ENCODE peak calls at places on chromosomes 12 and 14, in four cellular contexts. X is epithelial cell of proximal tubule, Z is ascending aorta, R is BJ. Y is an unnamed sample.

GRCh38 chr12:124646385-124647230 is 79.2 kb upstream of the NCOR2 start:
- DNase-seq in Z (no peak), R (no peak), X (no peak), Y (no peak)

GRCh38 chr14:36478782-36479181 is 41.2 kb downstream of the NKX2-1 start:
- DNase-seq in R (no peak), Z (no peak), X (no peak), Y (no peak)

GRCh38 chr12:47312794-47313426 is 233.2 kb upstream of the AMIGO2 start:
- DNase-seq in X (peak), R (no peak), Z (no peak), Y (no peak)

GRCh38 chr12:5796171-5797091 is 148.6 kb downstream of the ANO2 start:
- DNase-seq in R (no peak), Z (no peak), X (no peak), Y (no peak)

GRCh38 chr14:59776468-59776867 is 94.1 kb downstream of the RTN1 start:
- DNase-seq in X (no peak), Z (no peak), R (no peak), Y (no peak)

GRCh38 chr12:10136637-10137205 is 6.7 kb upstream of the CLEC7A start:
- DNase-seq in R (no peak), X (no peak), Z (no peak), Y (no peak)

GRCh38 chr12:128969480-128970055 is 116.3 kb downstream of the GLT1D1 start:
- DNase-seq in X (no peak), R (no peak), Z (no peak), Y (no peak)

GRCh38 chr12:5392961-5393360 is 38.9 kb upstream of the NTF3 start:
- DNase-seq in R (no peak), Z (no peak), X (no peak), Y (no peak)

GRCh38 chr12:27305673-27306504 is 26.7 kb upstream of the BMAL2 start:
- DNase-seq in Z (no peak), X (peak), R (no peak), Y (no peak)

GRCh38 chr12:118183711-118184110 is 47.8 kb downstream of the PEBP1 start:
- DNase-seq in Z (no peak), R (no peak), X (no peak), Y (no peak)

GRCh38 chr12:107884769-107885694 is 110.5 kb downstream of the ASCL4 start:
- DNase-seq in Z (no peak), X (peak), R (no peak), Y (no peak)

GRCh38 chr14:66624319-66624937 is 116.5 kb downstream of the GPHN start:
- DNase-seq in R (no peak), Z (no peak), X (no peak), Y (no peak)

GRCh38 chr14:31763041-31763440 is 201.8 kb downstream of the NUBPL start:
- DNase-seq in X (no peak), Z (no peak), R (no peak), Y (no peak)

GRCh38 chr14:101475468-101476257 is 85.6 kb upstream of the DIO3 start:
- DNase-seq in X (peak), Z (no peak), R (peak), Y (peak)

GRCh38 chr12:110639336-110640178 is 25.6 kb downstream of the TCTN1 start:
- DNase-seq in Z (no peak), R (peak), X (no peak), Y (no peak)

GRCh38 chr14:36655963-36656768 is 5.5 kb upstream of the PAX9 start:
- DNase-seq in X (no peak), R (no peak), Z (no peak), Y (no peak)

GRCh38 chr12:107318804-107319535 is 225.6 kb upstream of the CRY1 start:
- DNase-seq in R (no peak), X (no peak), Z (no peak), Y (no peak)

GRCh38 chr12:113697646-113698504 is 226.2 kb upstream of the LHX5 start:
- DNase-seq in R (no peak), Z (no peak), X (no peak), Y (no peak)

GRCh38 chr12:123436017-123436964 is at the start of gene RILPL2:
- DNase-seq in R (peak), Z (peak), X (no peak), Y (peak)

GRCh38 chr12:101838628-101839323 is 8.0 kb upstream of the GNPTAB start:
- DNase-seq in R (no peak), X (no peak), Z (no peak), Y (no peak)

GRCh38 chr12:83378186-83378727 is 691.6 kb downstream of the TMTC2 start:
- DNase-seq in R (no peak), Z (no peak), X (no peak), Y (no peak)

GRCh38 chr14:95507174-95507573 is 9.3 kb downstream of the SYNE3 start:
- DNase-seq in R (peak), X (no peak), Z (peak), Y (no peak)

GRCh38 chr12:86929962-86930361 is 673.8 kb upstream of the MGAT4C start:
- DNase-seq in Z (no peak), X (no peak), R (no peak), Y (no peak)

GRCh38 chr12:105420659-105421240 is 90.3 kb downstream of the C12orf75 start:
- DNase-seq in X (no peak), R (no peak), Z (no peak), Y (peak)

GRCh38 chr14:75492832-75493579 is 29.3 kb upstream of the BATF start:
- DNase-seq in R (no peak), X (no peak), Z (no peak), Y (no peak)

GRCh38 chr12:69046372-69046771 is 113.4 kb upstream of the CPM start:
- DNase-seq in Z (no peak), X (no peak), R (no peak), Y (no peak)

GRCh38 chr12:24134092-24134491 is 184.6 kb upstream of the SOX5 start:
- DNase-seq in Z (no peak), R (no peak), X (no peak), Y (no peak)

GRCh38 chr12:119020377-119021360 is 39.3 kb downstream of the SRRM4 start:
- DNase-seq in R (no peak), Z (no peak), X (no peak), Y (no peak)

GRCh38 chr14:21846227-21846885 is 172.7 kb upstream of the OR4E1 start:
- DNase-seq in Z (no peak), R (no peak), X (no peak), Y (no peak)

GRCh38 chr12:89621511-89621910 is 87.1 kb downstream of the ATP2B1 start:
- DNase-seq in R (no peak), X (no peak), Z (no peak), Y (no peak)

GRCh38 chr12:122844366-122844971 is 9.2 kb downstream of the HIP1R start:
- DNase-seq in X (no peak), Z (no peak), R (no peak), Y (no peak)

GRCh38 chr12:1912580-1913376 is 5.7 kb downstream of the CACNA2D4 start:
- DNase-seq in R (no peak), Z (no peak), X (no peak), Y (no peak)

GRCh38 chr12:18700254-18700653 is 37.6 kb downstream of the PLCZ1 start:
- DNase-seq in X (peak), R (no peak), Z (no peak), Y (no peak)

GRCh38 chr12:22978962-22979361 is 354.0 kb downstream of the ETNK1 start:
- DNase-seq in R (peak), X (peak), Z (no peak), Y (peak)

GRCh38 chr14:55354500-55354899 is 57.1 kb downstream of the ATG14 start:
- DNase-seq in Z (no peak), X (no peak), R (no peak), Y (no peak)

GRCh38 chr12:19398376-19399363 is 40.6 kb upstream of the AEBP2 start:
- DNase-seq in Z (no peak), X (no peak), R (no peak), Y (no peak)

GRCh38 chr12:53287741-53288216 is 7.6 kb upstream of the PFDN5 start:
- DNase-seq in Z (no peak), R (no peak), X (no peak), Y (peak)

GRCh38 chr14:21825147-21825743 is 151.6 kb upstream of the OR4E1 start:
- DNase-seq in X (no peak), R (no peak), Z (no peak), Y (no peak)

GRCh38 chr14:49019467-49020100 is 566.6 kb downstream of the RPS29 start:
- DNase-seq in Z (no peak), R (no peak), X (no peak), Y (no peak)

GRCh38 chr12:56119361-56119796 is 1.3 kb downstream of the ZC3H10 start:
- DNase-seq in X (no peak), R (peak), Z (no peak), Y (no peak)

GRCh38 chr12:56116267-56117081 is at the start of gene RPL41:
- DNase-seq in Z (peak), X (peak), R (peak), Y (peak)

GRCh38 chr12:56120158-56120846 is 2.2 kb downstream of the ZC3H10 start:
- DNase-seq in R (no peak), X (no peak), Z (no peak), Y (no peak)

GRCh38 chr12:56118688-56119045 is 601 bp downstream of the ZC3H10 start:
- DNase-seq in Z (no peak), X (no peak), R (no peak), Y (no peak)

DNA sequence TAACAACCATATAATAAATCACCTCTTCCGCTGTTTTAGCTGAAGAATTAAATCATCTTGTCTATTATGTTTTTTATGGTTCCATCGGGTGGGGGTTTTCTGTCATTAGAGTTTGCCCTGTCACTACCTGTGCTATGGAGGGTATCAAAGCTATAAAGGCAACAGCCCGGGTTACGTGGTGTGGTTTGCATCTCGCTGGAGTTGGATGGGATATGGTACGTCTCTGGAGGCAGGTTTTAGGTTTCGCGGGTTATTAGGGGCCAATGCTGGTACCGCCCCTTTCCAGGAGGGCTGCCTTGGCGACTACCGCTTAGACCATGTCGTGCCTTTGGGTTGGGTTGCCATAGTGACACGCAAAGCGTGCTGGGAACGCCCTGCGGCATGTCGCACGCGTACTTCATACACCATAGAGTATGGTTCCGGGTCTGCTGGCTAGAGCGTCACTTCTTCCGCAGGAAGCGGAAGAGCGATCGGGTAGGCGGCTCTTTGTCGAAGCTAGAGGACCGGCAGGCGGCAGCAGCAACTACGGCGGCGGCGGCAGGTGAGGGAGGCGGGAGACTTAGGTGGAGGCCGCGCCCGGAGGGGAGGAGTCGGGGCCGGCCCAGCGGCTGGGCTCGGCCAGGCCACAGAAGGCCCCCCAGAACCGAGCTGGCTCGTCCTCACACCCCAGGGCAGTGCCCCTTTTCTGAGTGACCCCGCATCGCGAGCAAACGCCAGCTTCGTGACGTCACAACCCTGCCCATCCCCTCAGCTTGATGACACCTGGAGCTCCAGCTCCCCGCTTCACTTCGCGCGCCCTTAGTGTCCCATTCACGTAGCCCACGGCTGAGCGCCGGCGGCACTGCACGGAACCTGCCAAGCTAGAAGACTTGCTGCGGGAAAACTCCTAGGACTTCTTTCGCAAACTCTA is at the start of gene ZC3H10:
- DNase-seq in Z (peak), R (peak), X (peak), Y (peak)
- TF ChIP-seq CTCF in Z (peak), R (peak), X (peak), Y (no peak)

GRCh38 chr12:26297386-26298070 is 102.2 kb downstream of the SSPN start:
- DNase-seq in X (no peak), R (no peak), Z (no peak), Y (no peak)

GRCh38 chr12:26304273-26304672 is 108.9 kb downstream of the SSPN start:
- DNase-seq in X (no peak), Z (no peak), R (no peak), Y (no peak)

GRCh38 chr12:26295001-26295400 is 99.6 kb downstream of the SSPN start:
- DNase-seq in X (no peak), Z (no peak), R (no peak), Y (no peak)

GRCh38 chr12:26303418-26303817 is 108.0 kb downstream of the SSPN start:
- DNase-seq in Z (no peak), R (no peak), X (no peak), Y (no peak)

GRCh38 chr12:26298785-26299621 is 103.6 kb downstream of the SSPN start:
- DNase-seq in X (peak), R (peak), Z (no peak), Y (no peak)
- TF ChIP-seq CTCF in X (peak), R (peak), Z (peak), Y (no peak)

GRCh38 chr12:70577283-70577634 is 60.0 kb downstream of the PTPRB start:
- DNase-seq in X (no peak), Z (no peak), R (no peak), Y (no peak)

GRCh38 chr12:70583251-70583650 is 54.0 kb downstream of the PTPRB start:
- DNase-seq in X (no peak), R (no peak), Z (no peak), Y (no peak)

GRCh38 chr12:70576341-70577282 is 60.6 kb downstream of the PTPRB start:
- DNase-seq in X (no peak), R (peak), Z (no peak), Y (no peak)

GRCh38 chr12:70584332-70584731 is 52.9 kb downstream of the PTPRB start:
- DNase-seq in Z (no peak), R (no peak), X (no peak), Y (no peak)

DNA sequence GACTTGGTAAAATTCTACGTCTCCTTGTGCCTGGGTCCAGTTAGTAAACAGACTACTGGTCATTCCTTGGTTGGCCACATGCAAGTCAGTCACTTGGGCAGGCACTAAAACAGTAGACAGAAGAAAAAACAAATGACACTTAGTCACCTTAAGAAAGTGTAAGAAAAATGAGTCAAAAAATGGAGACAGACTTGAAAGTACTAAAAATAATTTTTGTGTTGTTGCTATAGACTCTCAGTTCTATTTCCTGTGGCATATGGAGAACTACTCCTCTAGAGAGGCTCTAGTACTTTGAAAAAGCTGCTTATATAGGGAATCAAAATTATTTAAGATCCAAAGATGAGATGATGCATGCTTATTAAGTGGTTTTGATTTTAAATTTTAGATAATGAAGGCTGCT is 56.0 kb downstream of the PTPRB start:
- DNase-seq in Z (no peak), R (no peak), X (no peak), Y (no peak)
- TF ChIP-seq CTCF in Z (no peak), R (no peak), X (no peak), Y (no peak)

GRCh38 chr14:104695660-104696000 is 6.2 kb downstream of the INF2 start:
- DNase-seq in X (no peak), Z (no peak), R (no peak), Y (no peak)
- TF ChIP-seq CTCF in X (no peak), Z (no peak), R (no peak), Y (no peak)

DNA sequence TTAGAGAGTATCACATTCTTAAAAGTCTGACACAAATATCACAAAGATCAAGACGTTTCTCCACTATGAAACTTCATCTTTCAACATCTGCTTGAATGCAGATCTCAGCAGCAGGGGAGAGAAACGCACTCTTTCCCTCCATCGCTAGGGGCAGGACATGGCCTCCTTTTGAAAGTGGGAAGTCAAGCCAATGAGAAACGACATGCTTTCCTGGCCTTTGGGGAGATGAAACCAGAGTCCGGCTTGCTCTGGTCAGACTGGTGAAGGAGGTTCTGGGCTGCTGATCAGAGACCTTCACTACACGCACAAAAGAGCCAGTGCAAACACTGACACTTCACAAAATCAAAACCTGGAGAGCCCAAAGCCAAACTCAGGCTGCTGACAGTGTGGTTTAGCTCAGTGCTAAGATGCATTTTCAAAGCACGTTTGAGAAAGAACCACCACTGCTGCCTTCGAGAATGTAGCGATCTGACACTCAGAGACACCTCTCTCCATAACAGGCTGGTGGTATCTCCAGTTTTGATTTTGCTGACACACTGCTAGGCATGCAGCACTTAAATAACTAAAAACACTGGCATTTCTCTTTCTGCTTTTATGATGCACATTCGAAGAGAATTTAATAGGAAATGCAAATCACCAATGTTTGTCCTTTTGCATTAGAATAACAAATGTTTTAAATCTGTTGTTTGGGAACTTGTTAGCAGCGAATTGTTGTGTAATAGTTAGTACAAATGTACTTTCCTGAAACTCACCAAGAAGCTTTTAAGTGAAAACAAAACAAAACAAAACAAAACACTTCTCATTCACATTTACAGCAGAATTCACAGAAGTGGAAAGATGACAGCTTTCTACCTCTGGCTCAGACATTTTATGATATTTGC is 93.9 kb upstream of the OVCH1 start:
- DNase-seq in X (peak), Z (no peak), R (no peak), Y (no peak)
- TF ChIP-seq CTCF in X (peak), Z (peak), R (peak), Y (no peak)

GRCh38 chr12:12070674-12071661 is at the start of gene BCL2L14:
- DNase-seq in X (no peak), Z (no peak), R (no peak), Y (no peak)
- TF ChIP-seq CTCF in X (peak), Z (no peak), R (no peak), Y (no peak)

GRCh38 chr12:50597200-50598195 is 92.7 kb downstream of the DIP2B start:
- DNase-seq in R (no peak), Z (no peak), X (no peak), Y (no peak)
- TF ChIP-seq CTCF in R (no peak), Z (no peak), X (peak), Y (no peak)

DNA sequence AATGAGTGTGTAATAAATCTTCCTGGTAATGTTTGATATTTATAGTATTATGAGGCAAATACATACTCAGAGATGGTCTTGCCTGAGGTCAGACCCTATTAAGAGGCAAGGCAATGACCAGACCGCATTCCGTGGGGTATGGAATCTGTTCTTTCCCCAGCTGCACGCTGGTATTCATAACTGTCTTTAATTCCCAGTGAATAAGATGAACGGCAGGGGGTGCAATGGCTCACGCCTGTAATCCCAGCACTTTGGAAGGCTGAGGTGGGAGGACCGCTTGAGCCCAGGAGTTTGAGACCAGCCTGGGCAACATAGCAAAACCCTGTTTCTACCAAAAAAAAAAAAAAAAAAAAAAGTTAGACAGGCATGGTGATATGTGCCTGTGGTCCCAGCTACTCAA is 44.6 kb downstream of the ERO1A start:
- DNase-seq in Z (no peak), X (no peak), R (no peak), Y (no peak)
- TF ChIP-seq CTCF in Z (no peak), X (no peak), R (no peak), Y (no peak)